ENCODE peak calls at places on chromosomes 12 and 14, in six cellular contexts. Q is memory B cell; L is frontal cortex; A is T-helper 17 cell; N is activated naive CD4-positive, alpha-beta T cell treated with anti-CD3 and anti-CD28 coated beads, Interleukin-2, amount 10 ng/mL, durations not matched to agents 7 days and 5 days; P is H54. X is an unnamed sample.

GRCh38 chr12:69471667-69472385 is 1.6 kb downstream of the FRS2 start:
- DNase-seq in Q (no peak), L (no peak), A (no peak), N (no peak), P (no peak), X (no peak)

GRCh38 chr14:70394674-70395073 is 22.2 kb downstream of the SYNJ2BP start:
- DNase-seq in Q (no peak), L (no peak), A (no peak), N (no peak), P (no peak), X (no peak)

GRCh38 chr14:74508292-74508731 is 14.7 kb downstream of the ISCA2 start:
- DNase-seq in Q (no peak), L (no peak), A (no peak), N (no peak), P (no peak), X (no peak)

GRCh38 chr12:119459481-119459880 is 125.0 kb downstream of the CCDC60 start:
- DNase-seq in Q (no peak), L (no peak), A (no peak), N (no peak), P (no peak), X (no peak)

GRCh38 chr14:100484531-100485267 is 102.5 kb downstream of the BEGAIN start:
- DNase-seq in Q (no peak), L (no peak), A (no peak), N (no peak), P (no peak), X (no peak)

GRCh38 chr12:11672361-11672760 is 22.9 kb downstream of the ETV6 start:
- DNase-seq in Q (no peak), L (no peak), A (no peak), N (no peak), P (no peak), X (no peak)

GRCh38 chr14:71533396-71533795 is 398.8 kb upstream of the RGS6 start:
- DNase-seq in Q (no peak), L (no peak), A (no peak), N (no peak), P (no peak), X (no peak)

GRCh38 chr14:103552011-103552797 is 10.3 kb downstream of the BAG5 start:
- DNase-seq in Q (no peak), L (no peak), A (no peak), N (no peak), P (peak), X (peak)

GRCh38 chr14:79325557-79325956 is 885.7 kb downstream of the DIO2 start:
- DNase-seq in Q (no peak), L (no peak), A (no peak), N (no peak), P (no peak), X (no peak)

GRCh38 chr14:54676822-54677708 is 110.1 kb downstream of the SAMD4A start:
- DNase-seq in Q (no peak), L (peak), A (no peak), N (no peak), P (peak), X (peak)

GRCh38 chr12:111788178-111788654 is 21.5 kb downstream of the ALDH2 start:
- DNase-seq in Q (peak), L (no peak), A (no peak), N (no peak), P (no peak), X (peak)

GRCh38 chr14:73741876-73742519 is 27.8 kb upstream of the PNMA1 start:
- DNase-seq in Q (no peak), L (no peak), A (no peak), N (peak), P (no peak), X (no peak)

GRCh38 chr12:32765906-32766305 is 10.2 kb upstream of the YARS2 start:
- DNase-seq in Q (no peak), L (no peak), A (no peak), N (no peak), P (no peak), X (no peak)

GRCh38 chr12:14442221-14442881 is 76.9 kb downstream of the ATF7IP start:
- DNase-seq in Q (no peak), L (no peak), A (no peak), N (no peak), P (no peak), X (no peak)

GRCh38 chr12:104733717-104734175 is 224.3 kb downstream of the SLC41A2 start:
- DNase-seq in Q (no peak), L (no peak), A (no peak), N (peak), P (no peak), X (no peak)

GRCh38 chr12:65229441-65229840 is 49.0 kb upstream of the MSRB3 start:
- DNase-seq in Q (no peak), L (no peak), A (no peak), N (no peak), P (no peak), X (no peak)

GRCh38 chr14:22841769-22842168 is 5.4 kb downstream of the MMP14 start:
- DNase-seq in Q (no peak), L (no peak), A (no peak), N (no peak), P (no peak), X (no peak)

GRCh38 chr12:71661977-71662522 is 1.6 kb downstream of the ZFC3H1 start:
- DNase-seq in Q (no peak), L (no peak), A (no peak), N (no peak), P (no peak), X (peak)

GRCh38 chr14:34872822-34873590 is 2.2 kb downstream of the BAZ1A start:
- DNase-seq in Q (no peak), L (no peak), A (no peak), N (no peak), P (no peak), X (peak)

GRCh38 chr12:1171657-1172056 is 180.6 kb downstream of the ERC1 start:
- DNase-seq in Q (no peak), L (no peak), A (no peak), N (no peak), P (no peak), X (peak)

GRCh38 chr14:67491285-67491684 is 2.8 kb upstream of the TMEM229B start:
- DNase-seq in Q (no peak), L (no peak), A (no peak), N (no peak), P (no peak), X (no peak)

GRCh38 chr12:53676715-53677611 is 1.1 kb upstream of the ATP5MC2 start:
- DNase-seq in Q (no peak), L (peak), A (no peak), N (peak), P (no peak), X (peak)

GRCh38 chr12:113228394-113229028 is 7.2 kb downstream of the TPCN1 start:
- DNase-seq in Q (no peak), L (no peak), A (no peak), N (no peak), P (no peak), X (peak)

GRCh38 chr12:54173066-54173726 is 15.6 kb downstream of the SMUG1 start:
- DNase-seq in Q (no peak), L (peak), A (peak), N (peak), P (no peak), X (peak)

GRCh38 chr12:22318122-22318737 is 16.3 kb downstream of the ST8SIA1 start:
- DNase-seq in Q (no peak), L (no peak), A (no peak), N (no peak), P (no peak), X (peak)

GRCh38 chr12:120978296-120979219 is at the start of gene HNF1A:
- DNase-seq in Q (no peak), L (no peak), A (no peak), N (no peak), P (no peak), X (no peak)

X was measured in AG20443.